ENCODE peak calls at places on chromosome 5, in six cellular contexts. One of them, this sample, is unnamed.

GRCh38 chr5:172806897-172807672 is 27.0 kb upstream of the ERGIC1 start:
- DNase-seq in T1000: peak
- DNase-seq in stimulated activated CD4-positive, alpha-beta T cell treated with anti-CD3 and anti-CD28 coated beads, Interleukin-4, amount 100 ng/mL, for 1 hour: peak
- DNase-seq in H54: peak
- DNase-seq in cardiac muscle cell: peak
- DNase-seq in HEK293T: no peak
- DNase-seq in this sample: peak

GRCh38 chr5:126888180-126888579 is 111.2 kb downstream of the LMNB1 start:
- DNase-seq in H54: no peak
- DNase-seq in HEK293T: no peak
- DNase-seq in T1000: no peak
- DNase-seq in cardiac muscle cell: no peak
- DNase-seq in stimulated activated CD4-positive, alpha-beta T cell treated with anti-CD3 and anti-CD28 coated beads, Interleukin-4, amount 100 ng/mL, for 1 hour: no peak
- DNase-seq in this sample: no peak

GRCh38 chr5:116237917-116238502 is 153.2 kb downstream of the COMMD10 start:
- DNase-seq in HEK293T: peak
- DNase-seq in T1000: no peak
- DNase-seq in H54: no peak
- DNase-seq in cardiac muscle cell: no peak
- DNase-seq in stimulated activated CD4-positive, alpha-beta T cell treated with anti-CD3 and anti-CD28 coated beads, Interleukin-4, amount 100 ng/mL, for 1 hour: no peak
- DNase-seq in this sample: no peak

GRCh38 chr5:148145916-148146315 is 22.4 kb upstream of the SPINK14 start:
- DNase-seq in T1000: no peak
- DNase-seq in HEK293T: no peak
- DNase-seq in H54: no peak
- DNase-seq in cardiac muscle cell: peak
- DNase-seq in stimulated activated CD4-positive, alpha-beta T cell treated with anti-CD3 and anti-CD28 coated beads, Interleukin-4, amount 100 ng/mL, for 1 hour: no peak
- DNase-seq in this sample: peak

GRCh38 chr5:123084730-123085605 is 4.1 kb upstream of the PRDM6 start:
- DNase-seq in H54: no peak
- DNase-seq in T1000: no peak
- DNase-seq in stimulated activated CD4-positive, alpha-beta T cell treated with anti-CD3 and anti-CD28 coated beads, Interleukin-4, amount 100 ng/mL, for 1 hour: no peak
- DNase-seq in HEK293T: no peak
- DNase-seq in cardiac muscle cell: no peak
- DNase-seq in this sample: no peak

GRCh38 chr5:137022043-137022442 is 477.1 kb downstream of the SPOCK1 start:
- DNase-seq in H54: no peak
- DNase-seq in T1000: no peak
- DNase-seq in HEK293T: no peak
- DNase-seq in cardiac muscle cell: no peak
- DNase-seq in stimulated activated CD4-positive, alpha-beta T cell treated with anti-CD3 and anti-CD28 coated beads, Interleukin-4, amount 100 ng/mL, for 1 hour: no peak
- DNase-seq in this sample: no peak

GRCh38 chr5:8829322-8830029 is 716.4 kb downstream of the SEMA5A start:
- DNase-seq in cardiac muscle cell: peak
- DNase-seq in T1000: peak
- DNase-seq in H54: peak
- DNase-seq in stimulated activated CD4-positive, alpha-beta T cell treated with anti-CD3 and anti-CD28 coated beads, Interleukin-4, amount 100 ng/mL, for 1 hour: no peak
- DNase-seq in HEK293T: no peak
- DNase-seq in this sample: peak

GRCh38 chr5:175688352-175689146 is 30.7 kb downstream of the HRH2 start:
- DNase-seq in T1000: no peak
- DNase-seq in stimulated activated CD4-positive, alpha-beta T cell treated with anti-CD3 and anti-CD28 coated beads, Interleukin-4, amount 100 ng/mL, for 1 hour: no peak
- DNase-seq in HEK293T: no peak
- DNase-seq in H54: no peak
- DNase-seq in cardiac muscle cell: no peak
- DNase-seq in this sample: no peak

GRCh38 chr5:95130951-95131350 is 153.9 kb downstream of the MCTP1 start:
- DNase-seq in stimulated activated CD4-positive, alpha-beta T cell treated with anti-CD3 and anti-CD28 coated beads, Interleukin-4, amount 100 ng/mL, for 1 hour: no peak
- DNase-seq in H54: no peak
- DNase-seq in cardiac muscle cell: no peak
- DNase-seq in HEK293T: no peak
- DNase-seq in T1000: no peak
- DNase-seq in this sample: no peak

GRCh38 chr5:97545856-97546570 is 363.0 kb upstream of the RIOK2 start:
- DNase-seq in cardiac muscle cell: no peak
- DNase-seq in H54: no peak
- DNase-seq in HEK293T: no peak
- DNase-seq in T1000: no peak
- DNase-seq in stimulated activated CD4-positive, alpha-beta T cell treated with anti-CD3 and anti-CD28 coated beads, Interleukin-4, amount 100 ng/mL, for 1 hour: no peak
- DNase-seq in this sample: no peak

This sample was measured in foreskin keratinocyte.